ENCODE peak calls at places on chromosomes 5 and 9, in eight cellular contexts. U is GM23248, L is OCI-LY7, W is mesendoderm, T is fibroblast of lung, K is endothelial cell of umbilical vein, E is A549, S is PC-3. X is an unnamed sample.

GRCh38 chr5:95900383-95900958 is 61.2 kb downstream of the ELL2 start:
- DNase-seq in L (no peak), T (peak), S (no peak), U (peak), K (no peak), W (no peak), E (no peak), X (peak)

GRCh38 chr5:133347039-133347438 is 265.3 kb downstream of the FSTL4 start:
- DNase-seq in T (no peak), L (peak), E (peak), S (no peak), U (no peak), K (no peak), W (no peak), X (no peak)

GRCh38 chr9:133403766-133404439 is 13.9 kb downstream of the REXO4 start:
- DNase-seq in W (peak), U (peak), S (peak), T (no peak), E (peak), L (peak), K (peak), X (peak)

GRCh38 chr5:61878471-61878870 is 427.5 kb upstream of the KIF2A start:
- DNase-seq in W (no peak), T (no peak), S (no peak), E (no peak), L (no peak), K (no peak), U (no peak), X (no peak)

GRCh38 chr5:179223961-179224360 is 121.3 kb downstream of the ADAMTS2 start:
- DNase-seq in K (no peak), E (no peak), U (no peak), T (no peak), W (no peak), L (no peak), S (no peak), X (no peak)

GRCh38 chr5:173884402-173885053 is 3.6 kb upstream of the CPEB4 start:
- DNase-seq in L (peak), T (no peak), K (no peak), U (no peak), W (no peak), S (no peak), E (no peak), X (peak)

GRCh38 chr5:138949988-138950387 is 74.9 kb upstream of the LRRTM2 start:
- DNase-seq in S (no peak), U (no peak), K (no peak), W (no peak), T (no peak), E (no peak), L (no peak), X (no peak)

GRCh38 chr9:85263288-85263687 is 478.5 kb downstream of the AGTPBP1 start:
- DNase-seq in S (no peak), U (no peak), K (no peak), T (no peak), W (no peak), L (no peak), E (no peak), X (no peak)

GRCh38 chr9:108535526-108535925 is 320.3 kb downstream of the ACTL7B start:
- DNase-seq in K (peak), W (peak), S (no peak), T (peak), E (peak), U (no peak), L (peak), X (no peak)

GRCh38 chr5:40847525-40847924 is 6.4 kb downstream of the CARD6 start:
- DNase-seq in T (no peak), S (no peak), K (no peak), L (no peak), U (no peak), W (no peak), E (no peak), X (no peak)

GRCh38 chr5:112707187-112708179 is 30.2 kb upstream of the APC start:
- DNase-seq in E (peak), K (peak), T (peak), L (peak), W (peak), U (peak), S (peak), X (peak)

GRCh38 chr9:110897899-110898298 is 140.4 kb downstream of the LPAR1 start:
- DNase-seq in E (no peak), S (no peak), L (no peak), W (no peak), T (no peak), K (no peak), U (peak), X (no peak)

GRCh38 chr5:87329114-87329513 is 61.4 kb downstream of the RASA1 start:
- DNase-seq in W (peak), L (no peak), U (no peak), E (no peak), K (no peak), S (no peak), T (no peak), X (no peak)

GRCh38 chr5:172008689-172009141 is 2.3 kb upstream of the FBXW11 start:
- DNase-seq in K (no peak), U (peak), W (peak), L (no peak), S (no peak), T (no peak), E (no peak), X (no peak)

GRCh38 chr5:43017438-43017820 is 22.7 kb downstream of the ANXA2R start:
- DNase-seq in T (peak), L (peak), W (peak), U (peak), S (peak), K (peak), E (no peak), X (peak)

GRCh38 chr5:8897316-8897715 is 648.6 kb downstream of the SEMA5A start:
- DNase-seq in K (no peak), E (no peak), W (no peak), L (no peak), U (no peak), T (no peak), S (no peak), X (no peak)

GRCh38 chr5:133489632-133490031 is 122.7 kb downstream of the FSTL4 start:
- DNase-seq in T (no peak), K (no peak), W (peak), E (peak), S (peak), U (no peak), L (peak), X (no peak)

GRCh38 chr5:55307383-55308253 is at the start of the genes DHX29 and MTREX:
- DNase-seq in K (peak), T (peak), L (peak), S (peak), U (peak), E (peak), W (peak), X (peak)

GRCh38 chr5:55304584-55304983 is 2.9 kb downstream of the DHX29 start:
- DNase-seq in E (no peak), W (no peak), K (no peak), S (no peak), U (no peak), L (no peak), T (no peak), X (no peak)

GRCh38 chr5:55300890-55301289 is 6.6 kb downstream of the DHX29 start:
- DNase-seq in K (no peak), S (no peak), E (no peak), T (no peak), U (no peak), L (no peak), W (no peak), X (no peak)

GRCh38 chr5:55306641-55307382 is 682 bp downstream of the DHX29 start:
- DNase-seq in W (no peak), L (peak), S (no peak), E (no peak), T (peak), K (peak), U (peak), X (no peak)

DNA sequence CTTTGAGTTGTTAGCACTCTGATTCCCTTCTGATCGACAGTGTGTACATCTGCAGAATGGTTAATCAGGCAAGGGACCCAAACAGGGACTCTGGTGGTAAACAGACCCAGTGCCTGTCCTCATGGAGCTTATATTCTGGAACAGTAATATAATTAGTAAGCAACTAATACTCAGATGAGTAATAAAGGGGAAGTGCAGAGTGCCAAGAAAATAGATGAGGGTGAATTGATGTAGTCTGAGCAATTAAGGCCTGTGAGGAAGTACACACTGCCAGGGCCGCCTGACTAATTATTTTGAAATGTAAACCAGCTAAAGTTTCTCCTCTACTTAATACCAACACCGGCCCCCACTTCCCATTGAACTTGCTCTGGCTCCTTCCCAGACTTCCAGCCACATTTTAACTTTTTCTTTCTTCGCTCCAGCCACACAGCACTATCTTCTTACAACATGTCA is 4.2 kb downstream of the DHX29 start:
- DNase-seq in E (no peak), W (no peak), T (peak), L (no peak), S (peak), K (peak), U (peak), X (no peak)
- H3K4me2 ChIP-seq in E (no peak), W (no peak), T (peak), L (peak), S (peak), K (peak), U (peak), X (no peak)

GRCh38 chr5:6833406-6833805 is 120.2 kb downstream of the TENT4A start:
- DNase-seq in S (no peak), E (no peak), K (no peak), U (no peak), L (no peak), T (no peak), W (no peak), X (no peak)
- H3K4me2 ChIP-seq in S (no peak), E (no peak), K (no peak), U (no peak), L (no peak), T (no peak), W (no peak), X (no peak)

GRCh38 chr5:175696855-175697198 is 39.0 kb downstream of the HRH2 start:
- DNase-seq in S (no peak), E (no peak), U (no peak), W (no peak), K (no peak), L (no peak), T (no peak), X (no peak)
- H3K4me2 ChIP-seq in S (no peak), E (no peak), U (no peak), W (no peak), K (no peak), L (no peak), T (no peak), X (no peak)

GRCh38 chr5:143309661-143310431 is 93.6 kb downstream of the NR3C1 start:
- DNase-seq in U (peak), K (peak), T (peak), L (no peak), W (no peak), E (no peak), S (peak), X (no peak)
- H3K4me2 ChIP-seq in U (no peak), K (peak), T (no peak), L (no peak), W (no peak), E (no peak), S (peak), X (no peak)

DNA sequence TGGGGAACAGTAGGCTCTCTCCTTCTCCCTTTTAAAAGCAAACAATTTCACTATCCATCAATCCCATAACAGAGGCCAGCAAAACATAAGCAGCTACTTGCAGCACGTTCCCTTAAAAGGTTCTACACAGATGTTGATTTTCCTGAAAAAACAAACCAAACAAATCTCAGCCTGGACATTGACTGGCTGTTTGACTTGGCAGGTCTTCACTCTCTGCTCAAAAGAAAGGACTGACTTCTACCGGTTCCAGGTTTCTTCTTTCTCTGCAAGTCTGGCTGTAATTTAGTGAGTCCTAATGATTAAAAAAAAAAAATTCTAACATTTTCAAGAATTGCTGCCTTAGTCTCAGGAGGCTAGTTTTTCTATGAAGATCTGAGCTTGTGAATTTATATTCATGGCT is 203.1 kb upstream of the EFNA5 start:
- DNase-seq in T (peak), S (peak), E (no peak), W (no peak), K (no peak), L (no peak), U (no peak), X (no peak)
- H3K4me2 ChIP-seq in T (no peak), S (no peak), E (no peak), W (no peak), K (no peak), L (no peak), U (no peak), X (no peak)

DNA sequence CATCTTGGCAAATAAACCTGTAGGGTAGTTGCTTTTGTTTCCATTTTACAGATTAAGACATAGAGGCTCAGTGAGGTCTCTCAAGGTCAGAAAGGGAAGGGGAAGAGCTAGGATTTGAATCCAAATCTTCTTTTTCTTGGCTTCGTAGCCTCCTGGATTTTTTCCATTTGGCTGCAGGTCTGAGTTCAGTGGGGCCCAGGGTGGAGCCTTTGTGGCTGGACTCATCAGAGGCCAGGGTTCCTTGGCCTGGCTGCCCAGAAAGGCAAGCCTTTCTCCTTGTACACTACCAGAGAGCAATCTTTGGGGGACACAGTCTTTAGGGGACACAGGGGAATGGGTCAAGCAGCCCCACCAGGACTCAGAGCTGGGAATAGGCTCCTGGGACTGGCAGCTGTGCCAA is 10.5 kb upstream of the TRAF1 start:
- DNase-seq in W (no peak), E (no peak), K (no peak), S (no peak), T (no peak), L (no peak), U (no peak), X (no peak)
- H3K4me2 ChIP-seq in W (no peak), E (no peak), K (no peak), S (no peak), T (peak), L (peak), U (no peak), X (peak)

GRCh38 chr9:136099547-136099946 is 4.5 kb upstream of the NACC2 start:
- DNase-seq in K (no peak), U (no peak), L (no peak), E (no peak), T (no peak), S (no peak), W (no peak), X (no peak)
- H3K4me2 ChIP-seq in K (no peak), U (no peak), L (no peak), E (no peak), T (no peak), S (no peak), W (no peak), X (no peak)

DNA sequence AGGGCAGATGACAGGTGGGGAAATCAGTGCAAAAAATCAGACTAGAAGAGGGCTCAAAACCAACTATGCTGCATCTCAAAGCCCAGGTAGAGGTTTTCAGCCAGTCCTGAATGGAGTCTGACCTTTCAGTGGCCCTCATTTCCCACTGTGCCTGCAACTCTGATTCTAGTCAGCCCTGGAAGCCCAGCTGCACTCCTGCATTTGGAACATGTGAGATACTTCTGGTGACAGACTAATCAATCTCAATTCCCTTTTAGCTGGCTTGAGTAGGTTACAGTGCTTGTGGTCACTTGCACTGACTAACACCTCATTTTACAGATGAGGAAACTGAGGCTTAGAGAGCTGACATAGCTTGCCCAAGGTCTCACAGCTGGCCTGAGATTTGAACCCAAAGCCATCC is 7.9 kb upstream of the ACSL6 start:
- DNase-seq in U (no peak), L (no peak), E (no peak), S (no peak), K (no peak), W (no peak), T (no peak), X (no peak)
- H3K4me2 ChIP-seq in U (no peak), L (no peak), E (no peak), S (no peak), K (no peak), W (no peak), T (no peak), X (no peak)